ENCODE peak calls at places on chromosomes 6 and 20, in seven cellular contexts. O is HCT116, F is H1, J is GM12878, B is K562, R is HepG2, P is SK-N-SH. Q is an unnamed sample.
A peak's percentile ranks its signal among the peaks of the same experiment; 100 is the strongest.

GRCh38 chr20:35697696-35698297 is 1.4 kb downstream of the NFS1 start:
- DNase-seq in O (no peak), R (peak; percentile 58), J (no peak), F (no peak), B (no peak), P (no peak), Q (no peak)

GRCh38 chr6:2396856-2397640 is 151.6 kb upstream of the GMDS start:
- DNase-seq in O (no peak), J (no peak), P (no peak), B (no peak), R (no peak), F (no peak), Q (no peak)

GRCh38 chr20:51750037-51750769 is 18.0 kb downstream of the ATP9A start:
- DNase-seq in F (no peak), R (peak; percentile 96), B (no peak), O (peak; percentile 96), P (peak; percentile 36), J (no peak), Q (peak; percentile 92)

GRCh38 chr6:159691133-159691962 is 1.7 kb downstream of the SOD2 start:
- DNase-seq in P (peak; percentile 51), B (peak; percentile 47), R (peak; percentile 93), F (no peak), J (peak; percentile 47), O (peak; percentile 55), Q (peak; percentile 66)

GRCh38 chr20:60993647-60994046 is 258.4 kb upstream of the CDH4 start:
- DNase-seq in R (no peak), B (no peak), O (no peak), F (no peak), P (peak; percentile 17), J (no peak), Q (no peak)

GRCh38 chr6:71040043-71040442 is 83.2 kb upstream of the B3GAT2 start:
- DNase-seq in B (no peak), F (no peak), R (no peak), J (no peak), P (no peak), O (no peak), Q (no peak)

GRCh38 chr6:109322825-109323580 is 59.3 kb downstream of the CD164 start:
- DNase-seq in O (no peak), F (no peak), R (no peak), B (no peak), P (no peak), J (no peak), Q (no peak)

GRCh38 chr20:16327606-16328005 is 245.6 kb downstream of the KIF16B start:
- DNase-seq in F (no peak), B (no peak), O (no peak), P (no peak), J (no peak), R (no peak), Q (no peak)

GRCh38 chr6:156508923-156509322 is 268.3 kb upstream of the ARID1B start:
- DNase-seq in R (no peak), J (no peak), B (no peak), O (no peak), F (no peak), P (no peak), Q (no peak)

GRCh38 chr6:71588490-71588889 is 297.9 kb upstream of the RIMS1 start:
- DNase-seq in R (no peak), P (no peak), F (no peak), J (no peak), O (no peak), B (no peak), Q (no peak)

GRCh38 chr20:16538779-16539178 is 34.5 kb downstream of the KIF16B start:
- DNase-seq in O (no peak), F (no peak), B (no peak), P (no peak), J (no peak), R (no peak), Q (no peak)

GRCh38 chr20:37417146-37417856 is 71.4 kb downstream of the SRC start:
- DNase-seq in O (no peak), B (no peak), F (no peak), J (no peak), R (no peak), P (no peak), Q (no peak)

GRCh38 chr6:100269189-100269588 is 195.5 kb downstream of the SIM1 start:
- DNase-seq in B (no peak), P (no peak), F (no peak), J (no peak), R (no peak), O (no peak), Q (no peak)

GRCh38 chr20:37911838-37912273 is 8.9 kb downstream of the VSTM2L start:
- DNase-seq in F (peak; percentile 70), R (no peak), P (peak; percentile 80), J (no peak), O (no peak), B (peak; percentile 53), Q (no peak)

GRCh38 chr20:40617594-40617993 is 71.4 kb downstream of the MAFB start:
- DNase-seq in J (no peak), P (no peak), O (no peak), F (no peak), B (no peak), R (no peak), Q (no peak)

GRCh38 chr6:93789532-93789931 is 370.2 kb upstream of the EPHA7 start:
- DNase-seq in P (no peak), J (no peak), O (no peak), R (no peak), F (no peak), B (no peak), Q (no peak)

GRCh38 chr6:93786474-93787330 is 367.3 kb upstream of the EPHA7 start:
- DNase-seq in B (no peak), O (no peak), J (no peak), R (no peak), P (no peak), F (no peak), Q (no peak)

GRCh38 chr6:93787841-93788240 is 368.5 kb upstream of the EPHA7 start:
- DNase-seq in B (no peak), J (no peak), R (no peak), O (no peak), F (no peak), P (no peak), Q (no peak)

GRCh38 chr6:93779086-93779858 is 359.9 kb upstream of the EPHA7 start:
- DNase-seq in R (no peak), B (no peak), O (no peak), J (no peak), P (no peak), F (no peak), Q (peak; percentile 15)

GRCh38 chr6:93784794-93785757 is 365.7 kb upstream of the EPHA7 start:
- DNase-seq in O (no peak), B (no peak), P (no peak), R (no peak), F (no peak), J (no peak), Q (peak; percentile 4)
- TF ChIP-seq JUND in O (no peak), B (no peak), P (peak; percentile 25), R (no peak), F (no peak), J (no peak), Q (no peak)

DNA sequence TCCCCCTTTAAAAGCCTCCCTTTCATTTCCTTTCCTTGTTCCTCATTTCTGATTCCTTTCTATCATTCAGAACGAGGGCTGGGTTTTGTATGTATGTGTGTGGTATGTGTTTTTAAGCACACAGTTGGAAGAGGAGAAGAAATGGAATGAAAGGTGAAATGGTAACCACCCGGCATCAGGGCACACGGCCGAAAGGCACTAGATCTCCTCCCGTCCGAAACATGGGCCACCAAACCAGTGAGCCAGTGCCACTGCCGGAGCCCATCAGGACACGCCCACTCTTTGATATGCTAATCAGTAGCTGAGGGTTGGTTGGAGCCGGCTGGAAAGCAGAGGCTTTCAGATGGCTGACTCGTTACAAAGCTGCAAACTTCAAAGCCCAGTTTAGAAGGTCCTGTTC is 228.6 kb upstream of the JARID2 start:
- DNase-seq in J (no peak), P (no peak), O (no peak), R (no peak), F (peak; percentile 65), B (peak; percentile 71), Q (no peak)
- TF ChIP-seq JUND in J (no peak), P (no peak), O (no peak), R (no peak), F (no peak), B (peak; percentile 40), Q (no peak)

GRCh38 chr6:31794294-31794865 is 1.2 kb downstream of the VARS1 start:
- DNase-seq in J (no peak), F (no peak), O (no peak), B (no peak), R (no peak), P (no peak), Q (no peak)

GRCh38 chr6:31792090-31792374 is 3.5 kb downstream of the VARS1 start:
- DNase-seq in P (no peak), R (no peak), J (no peak), B (peak; percentile 17), F (no peak), O (no peak), Q (no peak)

GRCh38 chr6:31794866-31795615 is 511 bp downstream of the VARS1 start:
- DNase-seq in J (no peak), B (peak; percentile 84), F (no peak), O (no peak), P (peak; percentile 80), R (no peak), Q (peak; percentile 53)

GRCh38 chr6:31791324-31792089 is 4.0 kb downstream of the VARS1 start:
- DNase-seq in F (peak; percentile 82), B (peak; percentile 84), P (peak; percentile 86), O (no peak), J (no peak), R (peak; percentile 65), Q (peak; percentile 52)

DNA sequence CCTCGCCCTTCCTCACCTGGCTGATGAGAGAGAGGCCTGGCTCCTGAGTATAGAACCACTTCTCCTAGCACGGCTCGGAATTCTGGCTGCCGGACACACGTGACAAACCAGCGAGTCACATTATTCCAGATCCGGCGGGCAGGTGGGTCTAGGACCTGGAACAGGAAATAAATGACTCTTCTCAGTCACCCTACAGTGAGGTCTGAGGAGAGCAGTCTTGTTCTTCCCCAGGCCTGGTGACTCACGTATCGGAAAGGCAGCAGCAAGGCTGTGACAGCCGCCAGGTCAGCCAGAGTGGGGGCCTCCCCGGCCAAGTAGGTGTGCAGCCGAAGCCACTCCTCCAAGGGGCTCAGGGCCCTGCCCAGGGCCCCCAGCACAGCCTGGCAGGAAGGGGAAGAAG is 2.8 kb downstream of the VARS1 start:
- DNase-seq in J (no peak), P (no peak), B (peak; percentile 38), O (peak; percentile 81), F (no peak), R (no peak), Q (no peak)
- TF ChIP-seq JUND in J (no peak), P (no peak), B (no peak), O (peak; percentile 55), F (no peak), R (no peak), Q (no peak)

GRCh38 chr20:43749734-43750294 is 23.0 kb upstream of the GTSF1L start:
- DNase-seq in F (peak; percentile 100), P (peak; percentile 93), R (peak; percentile 48), B (peak; percentile 85), O (peak; percentile 29), J (peak; percentile 13), Q (peak; percentile 90)

GRCh38 chr20:43750774-43751166 is 24.0 kb upstream of the GTSF1L start:
- DNase-seq in P (no peak), B (no peak), J (no peak), O (no peak), F (no peak), R (no peak), Q (no peak)

GRCh38 chr20:43752051-43752360 is 25.2 kb upstream of the GTSF1L start:
- DNase-seq in J (no peak), R (no peak), O (no peak), P (no peak), F (no peak), B (no peak), Q (no peak)

GRCh38 chr20:43752561-43753301 is 25.9 kb upstream of the GTSF1L start:
- DNase-seq in P (no peak), R (no peak), B (no peak), F (no peak), O (no peak), J (peak; percentile 95), Q (no peak)

GRCh38 chr20:43751167-43752050 is 24.6 kb upstream of the GTSF1L start:
- DNase-seq in R (no peak), J (peak; percentile 99), F (no peak), O (no peak), P (no peak), B (no peak), Q (no peak)
- TF ChIP-seq JUND in R (no peak), J (peak; percentile 92), F (no peak), O (no peak), P (no peak), B (no peak), Q (no peak)

Q was measured in T47D.